ENCODE peak calls at places on chromosomes 5 and 9, in four cellular contexts. W is stimulated activated CD4-positive, alpha-beta T cell treated with anti-CD3 and anti-CD28 coated beads, Interleukin-12 subunit alpha, Interleukin-12 subunit beta, amount 100 ng/mL, for 48 hours; U is endothelial cell; E is PC-3. M is an unnamed sample.

GRCh38 chr5:57662991-57663390 is 180.4 kb upstream of the ACTBL2 start:
- DNase-seq in W (no peak), U (no peak), E (no peak), M (no peak)

GRCh38 chr5:59661939-59662615 is 231.4 kb downstream of the PDE4D start:
- DNase-seq in W (no peak), U (no peak), E (no peak), M (no peak)

GRCh38 chr5:145937432-145938250 is 1.3 kb downstream of the SH3RF2 start:
- DNase-seq in W (no peak), U (no peak), E (peak; percentile 82), M (no peak)

GRCh38 chr5:157657516-157657915 is 5.3 kb upstream of the SOX30 start:
- DNase-seq in W (no peak), U (no peak), E (no peak), M (no peak)

GRCh38 chr5:86917117-86917579 is 299.4 kb downstream of the COX7C start:
- DNase-seq in W (no peak), U (peak; percentile 33), E (peak; percentile 70), M (no peak)

GRCh38 chr5:143054480-143054941 is 284.3 kb downstream of the ARHGAP26 start:
- DNase-seq in W (peak; percentile 24), U (no peak), E (no peak), M (no peak)

GRCh38 chr9:130959809-130960334 is 20.8 kb upstream of the FIBCD1 start:
- DNase-seq in W (no peak), U (no peak), E (no peak), M (no peak)

GRCh38 chr9:69370430-69370829 is 45.4 kb downstream of the ENTREP1 start:
- DNase-seq in W (no peak), U (no peak), E (peak; percentile 61), M (no peak)

GRCh38 chr9:90916147-90916734 is 114.6 kb downstream of the SYK start:
- DNase-seq in W (no peak), U (no peak), E (peak; percentile 14), M (no peak)

GRCh38 chr5:67808340-67808739 is 407.2 kb upstream of the PIK3R1 start:
- DNase-seq in W (no peak), U (no peak), E (no peak), M (no peak)

GRCh38 chr5:1801061-1801953 is at the start of gene NDUFS6:
- DNase-seq in W (peak; percentile 78), U (peak; percentile 73), E (peak; percentile 74), M (no peak)

GRCh38 chr9:123861086-123861707 is 68.7 kb downstream of the DENND1A start:
- DNase-seq in W (no peak), U (no peak), E (no peak), M (no peak)

GRCh38 chr5:125117556-125117955 is 371.1 kb upstream of the ZNF608 start:
- DNase-seq in W (no peak), U (no peak), E (no peak), M (no peak)

GRCh38 chr9:63816742-63817621 is 1468.0 kb downstream of the FOXD4L5 start:
- DNase-seq in W (peak; percentile 64), U (peak; percentile 70), E (peak; percentile 72), M (peak; percentile 98)